ENCODE peak calls at places on chromosomes 13 and 19, in five cellular contexts. One of them, this sample, is unnamed. For H4K20me1, the result is how much of the 10 kb centered on the place peaks cover.

GRCh38 chr13:28854657-28855056 is 34.5 kb downstream of the MTUS2 start:
- DNase-seq in HepG2: no peak
- DNase-seq in H1: no peak
- DNase-seq in GM12878: no peak
- DNase-seq in K562: peak
- DNase-seq in this sample: no peak

GRCh38 chr19:35740108-35740422 is 2.2 kb downstream of the IGFLR1 start:
- DNase-seq in HepG2: no peak
- DNase-seq in H1: no peak
- DNase-seq in GM12878: no peak
- DNase-seq in K562: no peak
- DNase-seq in this sample: no peak

GRCh38 chr13:105202384-105202783 is 1333.1 kb downstream of the EFNB2 start:
- DNase-seq in HepG2: no peak
- DNase-seq in H1: no peak
- DNase-seq in GM12878: no peak
- DNase-seq in K562: no peak
- DNase-seq in this sample: peak

GRCh38 chr13:79306650-79307049 is 99.4 kb downstream of the RBM26 start:
- DNase-seq in HepG2: no peak
- DNase-seq in H1: no peak
- DNase-seq in GM12878: no peak
- DNase-seq in K562: no peak
- DNase-seq in this sample: no peak

GRCh38 chr13:44819245-44819644 is 170.0 kb downstream of the NUFIP1 start:
- DNase-seq in HepG2: peak
- DNase-seq in H1: no peak
- DNase-seq in GM12878: no peak
- DNase-seq in K562: no peak
- DNase-seq in this sample: no peak

GRCh38 chr19:1857648-1858326 is 5.6 kb downstream of the KLF16 start:
- DNase-seq in HepG2: no peak
- DNase-seq in H1: no peak
- DNase-seq in GM12878: no peak
- DNase-seq in K562: no peak
- DNase-seq in this sample: no peak

GRCh38 chr19:45500918-45501729 is 2.9 kb downstream of the PPM1N start:
- DNase-seq in HepG2: no peak
- DNase-seq in H1: no peak
- DNase-seq in GM12878: no peak
- DNase-seq in K562: no peak
- DNase-seq in this sample: peak

GRCh38 chr19:39823693-39824092 is 10.3 kb downstream of the DYRK1B start:
- DNase-seq in HepG2: no peak
- DNase-seq in H1: no peak
- DNase-seq in GM12878: no peak
- DNase-seq in K562: no peak
- DNase-seq in this sample: peak

GRCh38 chr13:87384099-87384498 is 287.1 kb upstream of the SLITRK5 start:
- DNase-seq in HepG2: no peak
- DNase-seq in H1: no peak
- DNase-seq in GM12878: no peak
- DNase-seq in K562: no peak
- DNase-seq in this sample: no peak

GRCh38 chr13:48578516-48579166 is 45.8 kb upstream of the RCBTB2 start:
- DNase-seq in HepG2: no peak
- DNase-seq in H1: no peak
- DNase-seq in GM12878: no peak
- DNase-seq in K562: no peak
- DNase-seq in this sample: no peak

GRCh38 chr13:25469179-25469545 is 97.4 kb downstream of the ATP8A2 start:
- DNase-seq in HepG2: no peak
- DNase-seq in H1: no peak
- DNase-seq in GM12878: no peak
- DNase-seq in K562: no peak
- DNase-seq in this sample: no peak

GRCh38 chr19:31430381-31430780 is 81.1 kb upstream of the TSHZ3 start:
- DNase-seq in HepG2: no peak
- DNase-seq in H1: no peak
- DNase-seq in GM12878: no peak
- DNase-seq in K562: no peak
- DNase-seq in this sample: no peak

GRCh38 chr19:58563034-58563573 is 4.7 kb upstream of the UBE2M start:
- DNase-seq in HepG2: no peak
- DNase-seq in H1: no peak
- DNase-seq in GM12878: no peak
- DNase-seq in K562: no peak
- DNase-seq in this sample: peak

GRCh38 chr13:57624565-57625435 is 6.7 kb upstream of the PCDH17 start:
- DNase-seq in HepG2: peak
- DNase-seq in H1: no peak
- DNase-seq in GM12878: no peak
- DNase-seq in K562: peak
- DNase-seq in this sample: peak

GRCh38 chr13:55001881-55002280 is 1973.3 kb downstream of the OLFM4 start:
- DNase-seq in HepG2: no peak
- DNase-seq in H1: no peak
- DNase-seq in GM12878: no peak
- DNase-seq in K562: no peak
- DNase-seq in this sample: no peak

GRCh38 chr19:45218887-45219780 is 26.1 kb downstream of the EXOC3L2 start:
- DNase-seq in HepG2: no peak
- DNase-seq in H1: no peak
- DNase-seq in GM12878: no peak
- DNase-seq in K562: no peak
- DNase-seq in this sample: no peak

GRCh38 chr13:114072421-114072820 is 60.0 kb downstream of the RASA3 start:
- DNase-seq in HepG2: no peak
- DNase-seq in H1: no peak
- DNase-seq in GM12878: no peak
- DNase-seq in K562: no peak
- DNase-seq in this sample: no peak

GRCh38 chr13:114070098-114070799 is 62.2 kb downstream of the RASA3 start:
- DNase-seq in HepG2: no peak
- DNase-seq in H1: no peak
- DNase-seq in GM12878: no peak
- DNase-seq in K562: no peak
- DNase-seq in this sample: no peak

GRCh38 chr13:114069376-114070097 is 62.9 kb downstream of the RASA3 start:
- DNase-seq in HepG2: no peak
- DNase-seq in H1: no peak
- DNase-seq in GM12878: no peak
- DNase-seq in K562: no peak
- DNase-seq in this sample: no peak

GRCh38 chr13:114071991-114072390 is 60.4 kb downstream of the RASA3 start:
- DNase-seq in HepG2: no peak
- DNase-seq in H1: no peak
- DNase-seq in GM12878: no peak
- DNase-seq in K562: no peak
- DNase-seq in this sample: no peak

GRCh38 chr13:114071441-114071840 is 61.0 kb downstream of the RASA3 start:
- DNase-seq in HepG2: no peak
- DNase-seq in H1: no peak
- DNase-seq in GM12878: no peak
- DNase-seq in K562: no peak
- DNase-seq in this sample: no peak
- H4K20me1 ChIP-seq in HepG2: under half
- H4K20me1 ChIP-seq in H1: under half
- H4K20me1 ChIP-seq in GM12878: under half
- H4K20me1 ChIP-seq in K562: under half
- H4K20me1 ChIP-seq in this sample: under half

GRCh38 chr19:3658823-3659745 is 32.5 kb upstream of the CACTIN start:
- DNase-seq in HepG2: no peak
- DNase-seq in H1: no peak
- DNase-seq in GM12878: no peak
- DNase-seq in K562: no peak
- DNase-seq in this sample: no peak

GRCh38 chr19:3661284-3662238 is 35.0 kb upstream of the CACTIN start:
- DNase-seq in HepG2: no peak
- DNase-seq in H1: no peak
- DNase-seq in GM12878: no peak
- DNase-seq in K562: no peak
- DNase-seq in this sample: no peak

GRCh38 chr19:3659746-3660112 is 33.1 kb upstream of the CACTIN start:
- DNase-seq in HepG2: no peak
- DNase-seq in H1: no peak
- DNase-seq in GM12878: no peak
- DNase-seq in K562: no peak
- DNase-seq in this sample: no peak

GRCh38 chr19:3658004-3658822 is 31.6 kb upstream of the CACTIN start:
- DNase-seq in HepG2: no peak
- DNase-seq in H1: no peak
- DNase-seq in GM12878: no peak
- DNase-seq in K562: no peak
- DNase-seq in this sample: no peak

DNA sequence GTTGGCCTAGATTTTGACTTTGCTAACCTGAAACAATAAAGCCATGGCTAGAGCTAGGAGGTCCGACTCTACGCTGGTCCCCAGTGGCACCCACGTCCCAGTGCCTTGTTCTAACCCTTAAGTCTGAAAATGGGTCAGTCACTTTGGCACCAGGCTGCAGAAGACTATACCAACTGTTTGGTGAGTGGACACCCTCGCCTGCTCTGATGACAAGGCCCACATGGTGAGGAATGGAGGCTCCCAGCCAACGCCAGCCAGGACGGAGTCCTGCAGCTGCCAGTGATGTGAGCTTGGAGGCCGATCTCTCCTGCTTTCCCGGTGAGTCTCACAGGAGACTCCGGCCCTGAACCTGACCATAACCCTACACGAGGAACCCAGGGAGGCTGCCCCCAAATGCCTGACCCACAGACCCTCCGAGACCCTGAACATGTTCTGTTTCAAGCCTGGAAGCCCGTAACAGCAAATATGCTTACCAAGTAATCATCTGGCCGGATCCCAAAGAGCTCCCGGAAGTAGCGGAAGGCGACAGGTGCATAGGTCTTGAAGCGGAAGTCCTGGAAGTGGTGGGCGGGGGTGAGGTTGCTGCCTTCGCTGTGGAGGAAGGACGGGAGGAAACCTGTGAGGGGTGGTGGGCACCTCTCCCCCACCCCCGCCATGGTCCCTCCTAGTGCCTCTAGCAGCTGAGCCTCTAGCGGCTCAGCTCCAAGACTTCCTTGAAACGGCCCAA is 34.1 kb upstream of the CACTIN start:
- DNase-seq in HepG2: no peak
- DNase-seq in H1: no peak
- DNase-seq in GM12878: no peak
- DNase-seq in K562: no peak
- DNase-seq in this sample: no peak
- TF ChIP-seq EP300 in HepG2: no peak
- TF ChIP-seq EP300 in H1: no peak
- TF ChIP-seq EP300 in GM12878: no peak
- TF ChIP-seq EP300 in K562: no peak
- TF ChIP-seq EP300 in this sample: no peak

GRCh38 chr19:12993562-12993961 is 1.7 kb upstream of the NFIX start:
- DNase-seq in HepG2: no peak
- DNase-seq in H1: no peak
- DNase-seq in GM12878: no peak
- DNase-seq in K562: no peak
- DNase-seq in this sample: no peak

GRCh38 chr19:12996542-12997094 is 1.3 kb downstream of the NFIX start:
- DNase-seq in HepG2: peak
- DNase-seq in H1: no peak
- DNase-seq in GM12878: no peak
- DNase-seq in K562: peak
- DNase-seq in this sample: peak

GRCh38 chr19:12995596-12996541 is 594 bp downstream of the NFIX start:
- DNase-seq in HepG2: no peak
- DNase-seq in H1: no peak
- DNase-seq in GM12878: no peak
- DNase-seq in K562: peak
- DNase-seq in this sample: peak

GRCh38 chr19:12992729-12993128 is 2.5 kb upstream of the NFIX start:
- DNase-seq in HepG2: no peak
- DNase-seq in H1: no peak
- DNase-seq in GM12878: no peak
- DNase-seq in K562: no peak
- DNase-seq in this sample: no peak

DNA sequence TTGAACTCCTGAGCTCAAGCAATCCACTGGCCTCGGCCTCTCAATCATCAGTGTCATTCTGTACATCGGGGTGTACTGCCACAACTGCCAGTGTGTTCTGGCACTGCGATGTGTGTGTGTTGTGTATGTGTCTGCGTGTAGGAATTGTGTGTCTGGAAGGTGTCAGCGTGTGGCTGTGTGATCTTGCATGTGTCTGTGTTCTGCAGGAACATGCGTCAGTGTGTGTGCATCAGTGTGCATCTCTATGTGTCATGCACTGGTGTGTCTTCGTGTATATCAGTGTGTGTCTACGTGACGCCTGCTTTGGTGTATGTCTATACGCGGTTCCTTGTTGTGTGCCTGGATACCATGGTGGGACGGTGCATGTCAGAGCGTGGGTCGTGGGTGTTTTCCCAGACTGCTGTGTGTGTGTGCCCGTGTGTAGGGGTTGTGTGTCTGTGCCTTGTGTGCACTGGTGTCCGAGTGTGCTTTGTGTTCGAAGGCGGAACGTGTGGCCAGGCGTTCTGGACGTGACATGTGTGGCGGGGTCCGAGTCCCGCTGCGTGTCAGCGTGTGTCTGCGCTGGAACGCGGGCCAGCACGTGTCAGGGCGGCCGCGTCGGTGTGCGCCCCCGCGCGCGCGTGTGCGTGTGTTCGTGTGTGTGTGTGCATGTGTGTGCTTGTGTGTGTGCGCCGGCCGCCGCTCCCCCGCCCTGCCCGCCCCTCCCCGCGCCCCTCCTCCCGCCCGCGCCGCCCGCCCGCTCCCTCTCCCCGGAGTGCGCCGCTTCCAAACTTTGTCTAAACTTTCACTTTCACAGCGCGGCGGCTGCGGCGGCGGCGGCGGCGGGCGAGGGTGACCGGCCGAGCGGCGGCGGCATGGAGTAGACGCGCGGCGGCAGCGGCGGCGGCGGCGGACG is at the start of gene NFIX:
- DNase-seq in HepG2: peak
- DNase-seq in H1: no peak
- DNase-seq in GM12878: no peak
- DNase-seq in K562: peak
- DNase-seq in this sample: peak
- TF ChIP-seq TAF1 in HepG2: no peak
- TF ChIP-seq TAF1 in H1: no peak
- TF ChIP-seq TAF1 in GM12878: no peak
- TF ChIP-seq TAF1 in K562: no peak
- TF ChIP-seq TAF1 in this sample: no peak

DNA sequence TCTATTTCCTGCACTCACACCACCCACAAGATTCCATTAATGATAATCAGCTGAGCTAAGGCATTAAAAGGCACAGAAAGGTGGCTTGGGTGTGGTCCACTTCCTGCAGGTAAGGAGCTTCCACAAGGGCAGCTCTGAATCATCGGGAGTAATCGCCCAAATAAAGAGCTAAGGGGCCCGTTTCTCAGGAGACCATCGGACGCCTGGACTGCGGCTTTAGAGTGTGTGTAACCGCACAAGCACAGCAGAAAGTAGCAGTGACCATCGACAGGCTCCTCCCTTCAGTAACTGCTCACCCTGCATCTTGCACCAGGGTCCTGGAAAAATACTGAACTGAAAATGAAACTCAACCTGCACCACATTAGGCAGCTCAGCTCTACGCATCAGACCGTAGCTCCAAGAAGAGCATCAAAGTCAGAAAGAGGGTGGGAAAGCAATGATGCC is 6.0 kb downstream of the STK24 start:
- DNase-seq in HepG2: peak
- DNase-seq in H1: no peak
- DNase-seq in GM12878: peak
- DNase-seq in K562: peak
- DNase-seq in this sample: no peak
- H4K20me1 ChIP-seq in HepG2: half or more
- H4K20me1 ChIP-seq in H1: under half
- H4K20me1 ChIP-seq in GM12878: under half
- H4K20me1 ChIP-seq in K562: half or more
- H4K20me1 ChIP-seq in this sample: half or more